ENCODE peak calls at places on chromosomes 6 and 20, in six cellular contexts. One of them, this sample, is unnamed. For H3K36me3, the result is how much of the 10 kb centered on the place peaks cover.

GRCh38 chr20:46545077-46545826 is 5.2 kb downstream of the OCSTAMP start:
- DNase-seq in lower lobe of right lung: no peak
- DNase-seq in ovary: no peak
- DNase-seq in mesendoderm: no peak
- DNase-seq in A673: no peak
- DNase-seq in aorta: no peak
- DNase-seq in this sample: no peak

GRCh38 chr20:33234050-33234449 is 1.7 kb upstream of the BPIFA1 start:
- DNase-seq in lower lobe of right lung: no peak
- DNase-seq in ovary: no peak
- DNase-seq in mesendoderm: no peak
- DNase-seq in A673: no peak
- DNase-seq in aorta: no peak
- DNase-seq in this sample: no peak

GRCh38 chr6:39669943-39670342 is 55.3 kb downstream of the KIF6 start:
- DNase-seq in lower lobe of right lung: no peak
- DNase-seq in ovary: no peak
- DNase-seq in mesendoderm: no peak
- DNase-seq in A673: no peak
- DNase-seq in aorta: no peak
- DNase-seq in this sample: no peak

GRCh38 chr6:113645576-113645970 is 211.6 kb upstream of the MARCKS start:
- DNase-seq in lower lobe of right lung: no peak
- DNase-seq in ovary: no peak
- DNase-seq in mesendoderm: no peak
- DNase-seq in A673: no peak
- DNase-seq in aorta: no peak
- DNase-seq in this sample: no peak

GRCh38 chr6:107154131-107154906 is 39.0 kb upstream of the BEND3 start:
- DNase-seq in lower lobe of right lung: peak
- DNase-seq in ovary: no peak
- DNase-seq in mesendoderm: peak
- DNase-seq in A673: no peak
- DNase-seq in aorta: no peak
- DNase-seq in this sample: no peak

GRCh38 chr6:75882734-75883133 is 133.7 kb downstream of the MYO6 start:
- DNase-seq in lower lobe of right lung: no peak
- DNase-seq in ovary: no peak
- DNase-seq in mesendoderm: no peak
- DNase-seq in A673: no peak
- DNase-seq in aorta: no peak
- DNase-seq in this sample: no peak

GRCh38 chr20:62501801-62502495 is 26.2 kb upstream of the GATA5 start:
- DNase-seq in lower lobe of right lung: no peak
- DNase-seq in ovary: no peak
- DNase-seq in mesendoderm: no peak
- DNase-seq in A673: peak
- DNase-seq in aorta: no peak
- DNase-seq in this sample: no peak

GRCh38 chr20:45959956-45960630 is 11.9 kb downstream of the ZNF335 start:
- DNase-seq in lower lobe of right lung: peak
- DNase-seq in ovary: no peak
- DNase-seq in mesendoderm: no peak
- DNase-seq in A673: no peak
- DNase-seq in aorta: peak
- DNase-seq in this sample: no peak

GRCh38 chr6:29092957-29093356 is 5.8 kb upstream of the OR2B3 start:
- DNase-seq in lower lobe of right lung: no peak
- DNase-seq in ovary: no peak
- DNase-seq in mesendoderm: no peak
- DNase-seq in A673: no peak
- DNase-seq in aorta: no peak
- DNase-seq in this sample: no peak

GRCh38 chr6:25311251-25311910 is 32.2 kb downstream of the CARMIL1 start:
- DNase-seq in lower lobe of right lung: no peak
- DNase-seq in ovary: no peak
- DNase-seq in mesendoderm: peak
- DNase-seq in A673: no peak
- DNase-seq in aorta: no peak
- DNase-seq in this sample: no peak

GRCh38 chr6:42627674-42628073 is 63.8 kb downstream of the UBR2 start:
- DNase-seq in lower lobe of right lung: no peak
- DNase-seq in ovary: no peak
- DNase-seq in mesendoderm: no peak
- DNase-seq in A673: no peak
- DNase-seq in aorta: no peak
- DNase-seq in this sample: no peak

GRCh38 chr20:50309280-50309763 is 118.7 kb downstream of the CEBPB start:
- DNase-seq in lower lobe of right lung: no peak
- DNase-seq in ovary: no peak
- DNase-seq in mesendoderm: no peak
- DNase-seq in A673: no peak
- DNase-seq in aorta: no peak
- DNase-seq in this sample: no peak

GRCh38 chr6:127111526-127111925 is 6.9 kb upstream of the RSPO3 start:
- DNase-seq in lower lobe of right lung: no peak
- DNase-seq in ovary: no peak
- DNase-seq in mesendoderm: no peak
- DNase-seq in A673: no peak
- DNase-seq in aorta: no peak
- DNase-seq in this sample: no peak

GRCh38 chr6:12060780-12061619 is 48.9 kb downstream of the HIVEP1 start:
- DNase-seq in lower lobe of right lung: peak
- DNase-seq in ovary: no peak
- DNase-seq in mesendoderm: peak
- DNase-seq in A673: no peak
- DNase-seq in aorta: no peak
- DNase-seq in this sample: no peak

GRCh38 chr6:30915591-30915946 is 1.5 kb downstream of the VARS2 start:
- DNase-seq in lower lobe of right lung: peak
- DNase-seq in ovary: peak
- DNase-seq in mesendoderm: peak
- DNase-seq in A673: peak
- DNase-seq in aorta: no peak
- DNase-seq in this sample: no peak

GRCh38 chr6:167349816-167350215 is 24.9 kb downstream of the TTLL2 start:
- DNase-seq in lower lobe of right lung: no peak
- DNase-seq in ovary: no peak
- DNase-seq in mesendoderm: no peak
- DNase-seq in A673: peak
- DNase-seq in aorta: no peak
- DNase-seq in this sample: no peak

GRCh38 chr20:45359406-45360148 is 3.4 kb upstream of the SYS1 start:
- DNase-seq in lower lobe of right lung: no peak
- DNase-seq in ovary: no peak
- DNase-seq in mesendoderm: no peak
- DNase-seq in A673: no peak
- DNase-seq in aorta: no peak
- DNase-seq in this sample: no peak

GRCh38 chr6:151044465-151045441 is 179.3 kb downstream of the MTHFD1L start:
- DNase-seq in lower lobe of right lung: peak
- DNase-seq in ovary: peak
- DNase-seq in mesendoderm: peak
- DNase-seq in A673: peak
- DNase-seq in aorta: peak
- DNase-seq in this sample: no peak

GRCh38 chr20:35091808-35092523 is 641 bp downstream of the TRPC4AP start:
- DNase-seq in lower lobe of right lung: no peak
- DNase-seq in ovary: no peak
- DNase-seq in mesendoderm: peak
- DNase-seq in A673: peak
- DNase-seq in aorta: no peak
- DNase-seq in this sample: no peak

GRCh38 chr6:112906737-112907136 is 559.6 kb downstream of the RFPL4B start:
- DNase-seq in lower lobe of right lung: no peak
- DNase-seq in ovary: no peak
- DNase-seq in mesendoderm: no peak
- DNase-seq in A673: no peak
- DNase-seq in aorta: no peak
- DNase-seq in this sample: no peak

GRCh38 chr6:43943781-43944250 is 173.8 kb downstream of the VEGFA start:
- DNase-seq in lower lobe of right lung: peak
- DNase-seq in ovary: no peak
- DNase-seq in mesendoderm: no peak
- DNase-seq in A673: no peak
- DNase-seq in aorta: peak
- DNase-seq in this sample: no peak

GRCh38 chr20:2385496-2385895 is 4.8 kb downstream of the TGM6 start:
- DNase-seq in lower lobe of right lung: no peak
- DNase-seq in ovary: no peak
- DNase-seq in mesendoderm: peak
- DNase-seq in A673: no peak
- DNase-seq in aorta: no peak
- DNase-seq in this sample: no peak

GRCh38 chr20:2380601-2381000 is at the start of gene TGM6:
- DNase-seq in lower lobe of right lung: no peak
- DNase-seq in ovary: no peak
- DNase-seq in mesendoderm: no peak
- DNase-seq in A673: no peak
- DNase-seq in aorta: no peak
- DNase-seq in this sample: peak

GRCh38 chr20:2385026-2385425 is 4.3 kb downstream of the TGM6 start:
- DNase-seq in lower lobe of right lung: no peak
- DNase-seq in ovary: no peak
- DNase-seq in mesendoderm: peak
- DNase-seq in A673: no peak
- DNase-seq in aorta: no peak
- DNase-seq in this sample: no peak

GRCh38 chr20:2381303-2381702 is 602 bp downstream of the TGM6 start:
- DNase-seq in lower lobe of right lung: no peak
- DNase-seq in ovary: no peak
- DNase-seq in mesendoderm: no peak
- DNase-seq in A673: no peak
- DNase-seq in aorta: no peak
- DNase-seq in this sample: no peak

GRCh38 chr20:2382833-2383232 is 2.1 kb downstream of the TGM6 start:
- DNase-seq in lower lobe of right lung: no peak
- DNase-seq in ovary: no peak
- DNase-seq in mesendoderm: no peak
- DNase-seq in A673: no peak
- DNase-seq in aorta: no peak
- DNase-seq in this sample: peak
- H3K36me3 ChIP-seq in lower lobe of right lung: under half
- H3K36me3 ChIP-seq in ovary: under half
- H3K36me3 ChIP-seq in mesendoderm: under half
- H3K36me3 ChIP-seq in A673: under half
- H3K36me3 ChIP-seq in aorta: under half
- H3K36me3 ChIP-seq in this sample: under half

GRCh38 chr6:147278891-147279290 is 74.7 kb downstream of the STXBP5 start:
- DNase-seq in lower lobe of right lung: no peak
- DNase-seq in ovary: no peak
- DNase-seq in mesendoderm: no peak
- DNase-seq in A673: no peak
- DNase-seq in aorta: no peak
- DNase-seq in this sample: no peak

GRCh38 chr6:147283460-147283859 is 79.2 kb downstream of the STXBP5 start:
- DNase-seq in lower lobe of right lung: no peak
- DNase-seq in ovary: no peak
- DNase-seq in mesendoderm: peak
- DNase-seq in A673: no peak
- DNase-seq in aorta: no peak
- DNase-seq in this sample: no peak

GRCh38 chr6:147281895-147282565 is 77.8 kb downstream of the STXBP5 start:
- DNase-seq in lower lobe of right lung: no peak
- DNase-seq in ovary: no peak
- DNase-seq in mesendoderm: peak
- DNase-seq in A673: no peak
- DNase-seq in aorta: no peak
- DNase-seq in this sample: no peak

GRCh38 chr6:147282566-147282959 is 78.3 kb downstream of the STXBP5 start:
- DNase-seq in lower lobe of right lung: no peak
- DNase-seq in ovary: no peak
- DNase-seq in mesendoderm: peak
- DNase-seq in A673: no peak
- DNase-seq in aorta: no peak
- DNase-seq in this sample: no peak

GRCh38 chr6:147279423-147279822 is 75.2 kb downstream of the STXBP5 start:
- DNase-seq in lower lobe of right lung: no peak
- DNase-seq in ovary: no peak
- DNase-seq in mesendoderm: no peak
- DNase-seq in A673: no peak
- DNase-seq in aorta: no peak
- DNase-seq in this sample: no peak
- H3K36me3 ChIP-seq in lower lobe of right lung: under half
- H3K36me3 ChIP-seq in ovary: under half
- H3K36me3 ChIP-seq in mesendoderm: under half
- H3K36me3 ChIP-seq in A673: under half
- H3K36me3 ChIP-seq in aorta: under half
- H3K36me3 ChIP-seq in this sample: under half

GRCh38 chr6:133894795-133895401 is 6.0 kb downstream of the TCF21 start:
- DNase-seq in lower lobe of right lung: no peak
- DNase-seq in ovary: peak
- DNase-seq in mesendoderm: no peak
- DNase-seq in A673: no peak
- DNase-seq in aorta: no peak
- DNase-seq in this sample: no peak
- H3K36me3 ChIP-seq in lower lobe of right lung: under half
- H3K36me3 ChIP-seq in ovary: under half
- H3K36me3 ChIP-seq in mesendoderm: under half
- H3K36me3 ChIP-seq in A673: under half
- H3K36me3 ChIP-seq in aorta: under half
- H3K36me3 ChIP-seq in this sample: under half

GRCh38 chr6:36523451-36523850 is 23.8 kb downstream of the STK38 start:
- DNase-seq in lower lobe of right lung: no peak
- DNase-seq in ovary: no peak
- DNase-seq in mesendoderm: no peak
- DNase-seq in A673: no peak
- DNase-seq in aorta: no peak
- DNase-seq in this sample: no peak

GRCh38 chr6:36526066-36526465 is 21.2 kb downstream of the STK38 start:
- DNase-seq in lower lobe of right lung: no peak
- DNase-seq in ovary: no peak
- DNase-seq in mesendoderm: no peak
- DNase-seq in A673: no peak
- DNase-seq in aorta: no peak
- DNase-seq in this sample: no peak

GRCh38 chr6:36523936-36524499 is 23.3 kb downstream of the STK38 start:
- DNase-seq in lower lobe of right lung: no peak
- DNase-seq in ovary: no peak
- DNase-seq in mesendoderm: no peak
- DNase-seq in A673: no peak
- DNase-seq in aorta: no peak
- DNase-seq in this sample: no peak

GRCh38 chr6:36524871-36525270 is 22.4 kb downstream of the STK38 start:
- DNase-seq in lower lobe of right lung: no peak
- DNase-seq in ovary: no peak
- DNase-seq in mesendoderm: no peak
- DNase-seq in A673: no peak
- DNase-seq in aorta: no peak
- DNase-seq in this sample: no peak

DNA sequence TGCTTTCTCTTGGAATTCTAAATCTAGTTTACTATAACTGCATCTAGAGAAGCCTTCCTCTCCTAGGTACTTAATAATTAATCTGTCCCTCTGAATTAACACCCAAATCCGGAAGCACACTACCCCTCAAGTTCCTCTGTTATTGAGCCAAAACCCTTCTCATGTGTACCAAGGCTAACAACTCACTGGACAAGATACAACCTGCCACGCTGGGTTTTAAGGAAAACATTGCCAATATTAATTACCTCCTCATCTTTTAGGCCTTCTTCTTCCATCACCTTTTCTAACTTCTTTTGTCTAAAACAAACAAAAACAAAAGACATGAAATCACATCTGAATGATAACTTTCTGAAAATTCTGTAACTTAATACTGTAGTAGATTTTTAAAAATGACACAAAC is 21.9 kb downstream of the STK38 start:
- DNase-seq in lower lobe of right lung: no peak
- DNase-seq in ovary: no peak
- DNase-seq in mesendoderm: no peak
- DNase-seq in A673: no peak
- DNase-seq in aorta: no peak
- DNase-seq in this sample: no peak
- H3K36me3 ChIP-seq in lower lobe of right lung: half or more
- H3K36me3 ChIP-seq in ovary: under half
- H3K36me3 ChIP-seq in mesendoderm: under half
- H3K36me3 ChIP-seq in A673: under half
- H3K36me3 ChIP-seq in aorta: under half
- H3K36me3 ChIP-seq in this sample: under half

This sample was measured in vagina.